ENCODE peak calls at places on chromosome 5, in seven cellular contexts. V, G, C, P, L, B and I are unnamed samples.

GRCh38 chr5:1545798-1546355 is 22.1 kb upstream of the LPCAT1 start:
- DNase-seq in C (no peak), G (no peak), V (no peak), B (no peak), P (no peak), L (no peak), I (peak)

GRCh38 chr5:58437661-58438060 is 22.2 kb downstream of the PLK2 start:
- DNase-seq in L (no peak), C (no peak), V (no peak), B (no peak), G (no peak), P (no peak), I (no peak)

GRCh38 chr5:126947146-126948010 is 83.0 kb downstream of the MARCHF3 start:
- DNase-seq in B (no peak), P (no peak), G (no peak), L (no peak), V (no peak), C (no peak), I (no peak)

GRCh38 chr5:180436936-180437335 is 57.2 kb upstream of the CNOT6 start:
- DNase-seq in C (no peak), G (no peak), P (no peak), B (no peak), L (no peak), V (no peak), I (no peak)

GRCh38 chr5:160064979-160065619 is 54.2 kb downstream of the PWWP2A start:
- DNase-seq in G (no peak), L (no peak), C (no peak), P (peak), B (no peak), V (no peak), I (peak)

GRCh38 chr5:172620506-172620905 is 20.6 kb upstream of the NEURL1B start:
- DNase-seq in L (no peak), C (no peak), V (no peak), G (no peak), P (no peak), B (no peak), I (no peak)

GRCh38 chr5:150078802-150079654 is 7.3 kb downstream of the CSF1R start:
- DNase-seq in C (no peak), B (no peak), P (peak), L (no peak), V (no peak), G (no peak), I (no peak)

GRCh38 chr5:31471916-31472315 is 60.0 kb downstream of the DROSHA start:
- DNase-seq in C (no peak), V (no peak), G (no peak), P (no peak), L (no peak), B (peak), I (no peak)

GRCh38 chr5:142056831-142057696 is 44.2 kb upstream of the GNPDA1 start:
- DNase-seq in V (no peak), P (peak), G (no peak), C (no peak), B (no peak), L (no peak), I (no peak)

GRCh38 chr5:131783357-131783756 is 13.5 kb downstream of the FNIP1 start:
- DNase-seq in L (no peak), C (no peak), P (no peak), B (no peak), G (no peak), V (no peak), I (no peak)

GRCh38 chr5:76269259-76269958 is 133.7 kb upstream of the IQGAP2 start:
- DNase-seq in P (no peak), B (no peak), V (no peak), G (no peak), C (no peak), L (no peak), I (no peak)

GRCh38 chr5:32461441-32462120 is 17.0 kb upstream of the ZFR start:
- DNase-seq in B (no peak), G (no peak), V (no peak), L (no peak), P (no peak), C (no peak), I (no peak)

GRCh38 chr5:150946351-150946905 is 41.6 kb upstream of the ZNF300 start:
- DNase-seq in P (peak), G (no peak), B (peak), C (no peak), L (no peak), V (no peak), I (no peak)

GRCh38 chr5:77438057-77438456 is 54.1 kb downstream of the WDR41 start:
- DNase-seq in L (no peak), B (no peak), P (no peak), V (no peak), G (no peak), C (no peak), I (no peak)

GRCh38 chr5:163889369-163889768 is 383.9 kb downstream of the MAT2B start:
- DNase-seq in G (no peak), B (no peak), L (no peak), P (no peak), C (no peak), V (no peak), I (no peak)

DNA sequence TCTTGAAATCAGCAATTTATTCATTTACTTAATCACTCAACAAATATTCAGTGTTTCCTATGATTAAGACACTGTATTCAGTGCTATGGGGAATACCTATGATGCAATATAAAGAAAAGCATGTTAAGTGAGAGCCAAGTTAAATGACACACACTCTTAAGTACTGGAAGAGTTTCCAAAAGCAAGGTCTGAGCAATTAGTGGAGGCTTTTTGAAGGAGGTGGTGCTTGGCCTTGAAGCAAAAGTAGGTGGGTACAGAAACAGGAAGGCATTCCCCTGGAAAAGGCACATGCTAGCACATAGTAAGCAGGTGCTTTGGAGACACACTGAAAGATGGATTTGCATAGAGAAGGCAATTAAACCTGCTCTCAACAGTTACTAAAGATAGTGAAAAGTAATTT is 4.0 kb downstream of the TSLP start:
- DNase-seq in P (no peak), L (no peak), B (no peak), C (no peak), G (peak), V (no peak), I (no peak)
- TF ChIP-seq JUND in P (peak), L (no peak), B (no peak), C (no peak), G (no peak), V (no peak), I (no peak)

DNA sequence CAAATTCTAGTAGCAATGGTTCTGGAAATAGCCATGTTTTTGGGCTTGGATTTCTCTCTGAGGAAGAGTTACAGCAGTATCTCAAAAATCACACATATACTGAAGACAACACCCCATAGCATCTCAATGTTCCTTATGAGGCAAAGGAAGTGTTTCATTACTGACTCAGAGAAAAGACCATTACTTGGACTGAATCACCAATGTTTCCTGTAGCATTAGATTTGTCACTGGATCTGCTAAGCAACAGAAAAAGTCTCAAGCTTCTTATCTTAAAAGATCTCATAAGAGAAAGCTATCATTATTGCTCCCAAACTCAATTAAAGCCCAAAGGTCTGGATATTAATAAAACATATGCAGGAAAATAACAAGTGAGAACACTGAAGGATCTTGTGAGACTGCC is 272.4 kb downstream of the ADAMTS6 start:
- DNase-seq in G (no peak), B (no peak), C (no peak), L (no peak), V (no peak), P (no peak), I (no peak)
- TF ChIP-seq JUND in G (no peak), B (no peak), C (no peak), L (no peak), V (no peak), P (peak), I (no peak)

GRCh38 chr5:167730121-167730520 is 561.3 kb upstream of the WWC1 start:
- DNase-seq in G (no peak), P (no peak), C (no peak), V (no peak), B (no peak), L (no peak), I (no peak)
- TF ChIP-seq JUND in G (no peak), P (peak), C (no peak), V (no peak), B (no peak), L (no peak), I (no peak)

GRCh38 chr5:92942762-92943161 is 638.3 kb downstream of the NR2F1-AS1 start:
- DNase-seq in P (no peak), L (no peak), V (no peak), G (no peak), C (peak), B (no peak), I (peak)
- TF ChIP-seq JUND in P (no peak), L (no peak), V (no peak), G (no peak), C (no peak), B (no peak), I (no peak)

DNA sequence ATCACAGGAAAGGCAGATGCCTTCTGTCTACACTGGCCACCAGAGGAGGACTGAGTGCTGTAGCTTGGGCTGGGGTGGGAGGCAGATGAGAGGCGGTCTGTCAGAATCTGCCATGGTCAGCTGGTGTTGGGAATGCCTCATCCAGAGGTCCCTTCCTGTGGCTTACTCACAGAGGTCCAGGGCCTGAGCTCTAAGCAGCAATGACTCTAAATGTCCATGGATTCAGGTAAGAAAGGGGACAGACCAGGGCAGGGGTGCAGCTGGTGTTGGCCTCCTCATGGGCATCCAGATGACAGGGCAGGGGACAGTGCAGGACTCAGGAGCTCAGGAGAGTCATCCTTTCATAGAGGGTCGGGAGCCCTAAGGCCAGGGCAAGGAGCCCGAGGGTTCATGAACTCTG is 165.0 kb downstream of the ICE1 start:
- DNase-seq in L (no peak), B (no peak), C (no peak), P (no peak), V (no peak), G (no peak), I (no peak)
- TF ChIP-seq JUND in L (no peak), B (no peak), C (no peak), P (no peak), V (no peak), G (no peak), I (no peak)

DNA sequence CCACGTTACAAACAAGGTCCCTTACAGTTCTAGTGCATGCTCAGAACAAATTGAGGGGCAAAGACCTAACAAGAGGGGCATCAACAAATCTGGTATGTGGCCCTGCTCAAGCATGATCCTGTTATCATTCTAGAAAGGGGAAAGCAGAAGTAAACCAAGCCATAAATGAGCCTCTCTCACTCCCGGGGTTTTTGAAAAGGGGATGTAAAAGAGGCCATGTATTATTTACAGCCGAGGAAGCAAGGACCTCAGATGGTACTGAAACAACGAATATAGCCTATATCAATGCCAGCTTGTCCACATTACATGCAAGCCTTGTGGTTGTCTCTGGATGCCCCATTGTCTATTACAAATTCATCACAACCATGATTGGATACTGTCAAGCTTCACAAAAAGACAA is 211.3 kb downstream of the DCP2 start:
- DNase-seq in L (no peak), B (no peak), P (no peak), C (no peak), G (no peak), V (no peak), I (no peak)
- TF ChIP-seq JUND in L (no peak), B (no peak), P (no peak), C (no peak), G (no peak), V (no peak), I (no peak)